ENCODE peak calls at places on chromosome 14, in six cellular contexts. One of them, this sample, is unnamed.

GRCh38 chr14:92549096-92549852 is 35.7 kb downstream of the RIN3 start:
- DNase-seq in foreskin fibroblast: no peak
- DNase-seq in H7: no peak
- DNase-seq in nucleus accumbens: no peak
- DNase-seq in glomerular endothelial cell: peak
- DNase-seq in memory B cell: no peak
- DNase-seq in this sample: no peak

GRCh38 chr14:24155100-24155499 is 6.0 kb upstream of the IRF9 start:
- DNase-seq in foreskin fibroblast: no peak
- DNase-seq in H7: no peak
- DNase-seq in nucleus accumbens: no peak
- DNase-seq in glomerular endothelial cell: no peak
- DNase-seq in memory B cell: no peak
- DNase-seq in this sample: no peak

GRCh38 chr14:96538663-96539317 is 36.6 kb downstream of the PAPOLA start:
- DNase-seq in foreskin fibroblast: no peak
- DNase-seq in H7: no peak
- DNase-seq in nucleus accumbens: no peak
- DNase-seq in glomerular endothelial cell: no peak
- DNase-seq in memory B cell: no peak
- DNase-seq in this sample: no peak

GRCh38 chr14:62777510-62777909 is 267.7 kb downstream of the KCNH5 start:
- DNase-seq in foreskin fibroblast: no peak
- DNase-seq in H7: no peak
- DNase-seq in nucleus accumbens: no peak
- DNase-seq in glomerular endothelial cell: no peak
- DNase-seq in memory B cell: no peak
- DNase-seq in this sample: no peak

GRCh38 chr14:60396718-60397343 is 89.0 kb downstream of the C14orf39 start:
- DNase-seq in foreskin fibroblast: no peak
- DNase-seq in H7: no peak
- DNase-seq in nucleus accumbens: no peak
- DNase-seq in glomerular endothelial cell: no peak
- DNase-seq in memory B cell: no peak
- DNase-seq in this sample: no peak

GRCh38 chr14:92800525-92800924 is 6.4 kb downstream of the GOLGA5 start:
- DNase-seq in foreskin fibroblast: no peak
- DNase-seq in H7: no peak
- DNase-seq in nucleus accumbens: no peak
- DNase-seq in glomerular endothelial cell: no peak
- DNase-seq in memory B cell: no peak
- DNase-seq in this sample: no peak

GRCh38 chr14:77012193-77012592 is 16.3 kb downstream of the IRF2BPL start:
- DNase-seq in foreskin fibroblast: no peak
- DNase-seq in H7: no peak
- DNase-seq in nucleus accumbens: no peak
- DNase-seq in glomerular endothelial cell: no peak
- DNase-seq in memory B cell: no peak
- DNase-seq in this sample: no peak

GRCh38 chr14:78405071-78405856 is 235.1 kb downstream of the NRXN3 start:
- DNase-seq in foreskin fibroblast: no peak
- DNase-seq in H7: no peak
- DNase-seq in nucleus accumbens: no peak
- DNase-seq in glomerular endothelial cell: no peak
- DNase-seq in memory B cell: no peak
- DNase-seq in this sample: no peak

GRCh38 chr14:32635103-32635719 is 303.5 kb upstream of the NPAS3 start:
- DNase-seq in foreskin fibroblast: peak
- DNase-seq in H7: no peak
- DNase-seq in nucleus accumbens: no peak
- DNase-seq in glomerular endothelial cell: no peak
- DNase-seq in memory B cell: no peak
- DNase-seq in this sample: no peak

GRCh38 chr14:67734675-67735074 is 33.0 kb downstream of the RDH12 start:
- DNase-seq in foreskin fibroblast: peak
- DNase-seq in H7: peak
- DNase-seq in nucleus accumbens: no peak
- DNase-seq in glomerular endothelial cell: no peak
- DNase-seq in memory B cell: no peak
- DNase-seq in this sample: no peak

GRCh38 chr14:35402323-35403084 is 2.0 kb downstream of the NFKBIA start:
- DNase-seq in foreskin fibroblast: no peak
- DNase-seq in H7: no peak
- DNase-seq in nucleus accumbens: no peak
- DNase-seq in glomerular endothelial cell: no peak
- DNase-seq in memory B cell: no peak
- DNase-seq in this sample: no peak

GRCh38 chr14:55131782-55132181 is 2.7 kb downstream of the LGALS3 start:
- DNase-seq in foreskin fibroblast: no peak
- DNase-seq in H7: no peak
- DNase-seq in nucleus accumbens: no peak
- DNase-seq in glomerular endothelial cell: no peak
- DNase-seq in memory B cell: no peak
- DNase-seq in this sample: no peak

GRCh38 chr14:76133103-76133502 is 18.6 kb upstream of the GPATCH2L start:
- DNase-seq in foreskin fibroblast: peak
- DNase-seq in H7: peak
- DNase-seq in nucleus accumbens: no peak
- DNase-seq in glomerular endothelial cell: no peak
- DNase-seq in memory B cell: no peak
- DNase-seq in this sample: no peak

GRCh38 chr14:29663281-29663801 is 264.3 kb downstream of the PRKD1 start:
- DNase-seq in foreskin fibroblast: no peak
- DNase-seq in H7: peak
- DNase-seq in nucleus accumbens: no peak
- DNase-seq in glomerular endothelial cell: no peak
- DNase-seq in memory B cell: no peak
- DNase-seq in this sample: no peak

GRCh38 chr14:104145826-104146642 is 7.6 kb downstream of the KIF26A start:
- DNase-seq in foreskin fibroblast: no peak
- DNase-seq in H7: peak
- DNase-seq in nucleus accumbens: no peak
- DNase-seq in glomerular endothelial cell: no peak
- DNase-seq in memory B cell: no peak
- DNase-seq in this sample: no peak

GRCh38 chr14:64762044-64763034 is 58.1 kb downstream of the PLEKHG3 start:
- DNase-seq in foreskin fibroblast: peak
- DNase-seq in H7: no peak
- DNase-seq in nucleus accumbens: peak
- DNase-seq in glomerular endothelial cell: peak
- DNase-seq in memory B cell: no peak
- DNase-seq in this sample: peak

GRCh38 chr14:97710726-97711125 is 913.5 kb downstream of the VRK1 start:
- DNase-seq in foreskin fibroblast: no peak
- DNase-seq in H7: no peak
- DNase-seq in nucleus accumbens: no peak
- DNase-seq in glomerular endothelial cell: no peak
- DNase-seq in memory B cell: no peak
- DNase-seq in this sample: no peak

GRCh38 chr14:36130186-36130585 is 46.3 kb downstream of the PTCSC3 start:
- DNase-seq in foreskin fibroblast: no peak
- DNase-seq in H7: no peak
- DNase-seq in nucleus accumbens: no peak
- DNase-seq in glomerular endothelial cell: no peak
- DNase-seq in memory B cell: no peak
- DNase-seq in this sample: no peak

GRCh38 chr14:101113835-101114725 is 210.6 kb upstream of the RTL1 start:
- DNase-seq in foreskin fibroblast: no peak
- DNase-seq in H7: no peak
- DNase-seq in nucleus accumbens: no peak
- DNase-seq in glomerular endothelial cell: no peak
- DNase-seq in memory B cell: no peak
- DNase-seq in this sample: no peak

GRCh38 chr14:73753043-73753886 is 39.1 kb upstream of the PNMA1 start:
- DNase-seq in foreskin fibroblast: no peak
- DNase-seq in H7: no peak
- DNase-seq in nucleus accumbens: no peak
- DNase-seq in glomerular endothelial cell: peak
- DNase-seq in memory B cell: no peak
- DNase-seq in this sample: no peak

GRCh38 chr14:56189306-56189705 is 71.1 kb downstream of the PELI2 start:
- DNase-seq in foreskin fibroblast: peak
- DNase-seq in H7: no peak
- DNase-seq in nucleus accumbens: no peak
- DNase-seq in glomerular endothelial cell: peak
- DNase-seq in memory B cell: no peak
- DNase-seq in this sample: no peak

GRCh38 chr14:76955575-76956252 is 72.8 kb downstream of the IRF2BPL start:
- DNase-seq in foreskin fibroblast: peak
- DNase-seq in H7: peak
- DNase-seq in nucleus accumbens: no peak
- DNase-seq in glomerular endothelial cell: no peak
- DNase-seq in memory B cell: no peak
- DNase-seq in this sample: peak

GRCh38 chr14:50813544-50813863 is 17.5 kb downstream of the NIN start:
- DNase-seq in foreskin fibroblast: no peak
- DNase-seq in H7: no peak
- DNase-seq in nucleus accumbens: no peak
- DNase-seq in glomerular endothelial cell: no peak
- DNase-seq in memory B cell: no peak
- DNase-seq in this sample: no peak

GRCh38 chr14:78383060-78383459 is 212.9 kb downstream of the NRXN3 start:
- DNase-seq in foreskin fibroblast: no peak
- DNase-seq in H7: no peak
- DNase-seq in nucleus accumbens: no peak
- DNase-seq in glomerular endothelial cell: no peak
- DNase-seq in memory B cell: no peak
- DNase-seq in this sample: no peak

GRCh38 chr14:67886221-67886620 is 66.6 kb downstream of the RAD51B start:
- DNase-seq in foreskin fibroblast: no peak
- DNase-seq in H7: no peak
- DNase-seq in nucleus accumbens: no peak
- DNase-seq in glomerular endothelial cell: no peak
- DNase-seq in memory B cell: no peak
- DNase-seq in this sample: no peak

This sample was measured in NCI-H1417 treated with DMSO at 0.1 percent for 48 hours.